ENCODE peak calls at places on chromosomes 3 and 15, in four cellular contexts. One of them, this sample, is unnamed.

GRCh38 chr3:136750209-136750921 is 1.8 kb downstream of the STAG1 start:
- DNase-seq in mesothelial cell of epicardium: no peak
- DNase-seq in activated effector memory CD4-positive, alpha-beta T cell treated with Interleukin-2 at 50 U/mL for 16 hours: no peak
- DNase-seq in endothelial cell of umbilical vein: peak; percentile 55
- DNase-seq in this sample: no peak

GRCh38 chr3:107798381-107798780 is 275.6 kb downstream of the BBX start:
- DNase-seq in mesothelial cell of epicardium: no peak
- DNase-seq in activated effector memory CD4-positive, alpha-beta T cell treated with Interleukin-2 at 50 U/mL for 16 hours: no peak
- DNase-seq in endothelial cell of umbilical vein: peak; percentile 64
- DNase-seq in this sample: no peak

GRCh38 chr15:36814708-36815107 is 235.3 kb downstream of the CDIN1 start:
- DNase-seq in mesothelial cell of epicardium: no peak
- DNase-seq in activated effector memory CD4-positive, alpha-beta T cell treated with Interleukin-2 at 50 U/mL for 16 hours: no peak
- DNase-seq in endothelial cell of umbilical vein: no peak
- DNase-seq in this sample: no peak

GRCh38 chr15:83248944-83249343 is 35.5 kb downstream of the BNC1 start:
- DNase-seq in mesothelial cell of epicardium: no peak
- DNase-seq in activated effector memory CD4-positive, alpha-beta T cell treated with Interleukin-2 at 50 U/mL for 16 hours: no peak
- DNase-seq in endothelial cell of umbilical vein: no peak
- DNase-seq in this sample: no peak

GRCh38 chr15:77481670-77482069 is 61.0 kb downstream of the HMG20A start:
- DNase-seq in mesothelial cell of epicardium: no peak
- DNase-seq in activated effector memory CD4-positive, alpha-beta T cell treated with Interleukin-2 at 50 U/mL for 16 hours: no peak
- DNase-seq in endothelial cell of umbilical vein: peak; percentile 93
- DNase-seq in this sample: no peak

GRCh38 chr15:61011576-61012336 is 217.3 kb downstream of the RORA start:
- DNase-seq in mesothelial cell of epicardium: no peak
- DNase-seq in activated effector memory CD4-positive, alpha-beta T cell treated with Interleukin-2 at 50 U/mL for 16 hours: no peak
- DNase-seq in endothelial cell of umbilical vein: no peak
- DNase-seq in this sample: no peak

GRCh38 chr15:51270706-51271105 is 67.7 kb downstream of the CYP19A1 start:
- DNase-seq in mesothelial cell of epicardium: no peak
- DNase-seq in activated effector memory CD4-positive, alpha-beta T cell treated with Interleukin-2 at 50 U/mL for 16 hours: no peak
- DNase-seq in endothelial cell of umbilical vein: no peak
- DNase-seq in this sample: no peak

GRCh38 chr15:63827113-63827512 is 6.6 kb downstream of the HERC1 start:
- DNase-seq in mesothelial cell of epicardium: no peak
- DNase-seq in activated effector memory CD4-positive, alpha-beta T cell treated with Interleukin-2 at 50 U/mL for 16 hours: no peak
- DNase-seq in endothelial cell of umbilical vein: no peak
- DNase-seq in this sample: no peak

GRCh38 chr3:180401226-180401625 is 200.7 kb upstream of the TTC14 start:
- DNase-seq in mesothelial cell of epicardium: no peak
- DNase-seq in activated effector memory CD4-positive, alpha-beta T cell treated with Interleukin-2 at 50 U/mL for 16 hours: no peak
- DNase-seq in endothelial cell of umbilical vein: no peak
- DNase-seq in this sample: no peak

GRCh38 chr3:37863949-37864822 is 2.5 kb downstream of the CTDSPL start:
- DNase-seq in mesothelial cell of epicardium: no peak
- DNase-seq in activated effector memory CD4-positive, alpha-beta T cell treated with Interleukin-2 at 50 U/mL for 16 hours: no peak
- DNase-seq in endothelial cell of umbilical vein: no peak
- DNase-seq in this sample: no peak

GRCh38 chr3:68631810-68632545 is 300.4 kb downstream of the TAFA4 start:
- DNase-seq in mesothelial cell of epicardium: no peak
- DNase-seq in activated effector memory CD4-positive, alpha-beta T cell treated with Interleukin-2 at 50 U/mL for 16 hours: no peak
- DNase-seq in endothelial cell of umbilical vein: no peak
- DNase-seq in this sample: no peak

GRCh38 chr3:194333212-194333980 is 17.7 kb downstream of the CPN2 start:
- DNase-seq in mesothelial cell of epicardium: peak; percentile 97
- DNase-seq in activated effector memory CD4-positive, alpha-beta T cell treated with Interleukin-2 at 50 U/mL for 16 hours: peak; percentile 79
- DNase-seq in endothelial cell of umbilical vein: peak; percentile 83
- DNase-seq in this sample: peak; percentile 66

GRCh38 chr15:34795267-34796081 is at the start of gene ACTC1:
- DNase-seq in mesothelial cell of epicardium: peak; percentile 67
- DNase-seq in activated effector memory CD4-positive, alpha-beta T cell treated with Interleukin-2 at 50 U/mL for 16 hours: no peak
- DNase-seq in endothelial cell of umbilical vein: peak; percentile 41
- DNase-seq in this sample: peak; percentile 25

GRCh38 chr3:169627789-169628188 is 35.7 kb downstream of the MECOM start:
- DNase-seq in mesothelial cell of epicardium: no peak
- DNase-seq in activated effector memory CD4-positive, alpha-beta T cell treated with Interleukin-2 at 50 U/mL for 16 hours: no peak
- DNase-seq in endothelial cell of umbilical vein: no peak
- DNase-seq in this sample: no peak

GRCh38 chr3:169813757-169814517 is 1.2 kb upstream of the LRRC34 start:
- DNase-seq in mesothelial cell of epicardium: no peak
- DNase-seq in activated effector memory CD4-positive, alpha-beta T cell treated with Interleukin-2 at 50 U/mL for 16 hours: peak; percentile 54
- DNase-seq in endothelial cell of umbilical vein: peak; percentile 28
- DNase-seq in this sample: no peak

GRCh38 chr3:131007256-131007655 is 19.4 kb downstream of the ASTE1 start:
- DNase-seq in mesothelial cell of epicardium: no peak
- DNase-seq in activated effector memory CD4-positive, alpha-beta T cell treated with Interleukin-2 at 50 U/mL for 16 hours: no peak
- DNase-seq in endothelial cell of umbilical vein: no peak
- DNase-seq in this sample: no peak

GRCh38 chr3:29195055-29195454 is 85.8 kb upstream of the RBMS3 start:
- DNase-seq in mesothelial cell of epicardium: no peak
- DNase-seq in activated effector memory CD4-positive, alpha-beta T cell treated with Interleukin-2 at 50 U/mL for 16 hours: no peak
- DNase-seq in endothelial cell of umbilical vein: no peak
- DNase-seq in this sample: no peak

GRCh38 chr3:184596886-184597575 is 35.4 kb downstream of the EPHB3 start:
- DNase-seq in mesothelial cell of epicardium: no peak
- DNase-seq in activated effector memory CD4-positive, alpha-beta T cell treated with Interleukin-2 at 50 U/mL for 16 hours: no peak
- DNase-seq in endothelial cell of umbilical vein: no peak
- DNase-seq in this sample: no peak

GRCh38 chr3:194283218-194284006 is 67.7 kb downstream of the CPN2 start:
- DNase-seq in mesothelial cell of epicardium: no peak
- DNase-seq in activated effector memory CD4-positive, alpha-beta T cell treated with Interleukin-2 at 50 U/mL for 16 hours: no peak
- DNase-seq in endothelial cell of umbilical vein: no peak
- DNase-seq in this sample: no peak

GRCh38 chr3:157573281-157573680 is 70.1 kb upstream of the VEPH1 start:
- DNase-seq in mesothelial cell of epicardium: no peak
- DNase-seq in activated effector memory CD4-positive, alpha-beta T cell treated with Interleukin-2 at 50 U/mL for 16 hours: no peak
- DNase-seq in endothelial cell of umbilical vein: no peak
- DNase-seq in this sample: peak; percentile 48

GRCh38 chr15:74179101-74179841 is 5.8 kb downstream of the ISLR start:
- DNase-seq in mesothelial cell of epicardium: no peak
- DNase-seq in activated effector memory CD4-positive, alpha-beta T cell treated with Interleukin-2 at 50 U/mL for 16 hours: no peak
- DNase-seq in endothelial cell of umbilical vein: peak; percentile 42
- DNase-seq in this sample: peak; percentile 89

GRCh38 chr15:69311319-69311721 is 12.6 kb downstream of the PAQR5 start:
- DNase-seq in mesothelial cell of epicardium: no peak
- DNase-seq in activated effector memory CD4-positive, alpha-beta T cell treated with Interleukin-2 at 50 U/mL for 16 hours: no peak
- DNase-seq in endothelial cell of umbilical vein: no peak
- DNase-seq in this sample: peak; percentile 20

GRCh38 chr3:149751551-149751950 is 738 bp downstream of the COMMD2 start:
- DNase-seq in mesothelial cell of epicardium: no peak
- DNase-seq in activated effector memory CD4-positive, alpha-beta T cell treated with Interleukin-2 at 50 U/mL for 16 hours: no peak
- DNase-seq in endothelial cell of umbilical vein: no peak
- DNase-seq in this sample: no peak

GRCh38 chr3:162141232-162141631 is 644.6 kb downstream of the OTOL1 start:
- DNase-seq in mesothelial cell of epicardium: no peak
- DNase-seq in activated effector memory CD4-positive, alpha-beta T cell treated with Interleukin-2 at 50 U/mL for 16 hours: no peak
- DNase-seq in endothelial cell of umbilical vein: no peak
- DNase-seq in this sample: peak; percentile 19

GRCh38 chr3:149449799-149450198 is 24.7 kb upstream of the TM4SF4 start:
- DNase-seq in mesothelial cell of epicardium: no peak
- DNase-seq in activated effector memory CD4-positive, alpha-beta T cell treated with Interleukin-2 at 50 U/mL for 16 hours: no peak
- DNase-seq in endothelial cell of umbilical vein: no peak
- DNase-seq in this sample: no peak

GRCh38 chr3:23324745-23325144 is 121.6 kb downstream of the UBE2E2 start:
- DNase-seq in mesothelial cell of epicardium: no peak
- DNase-seq in activated effector memory CD4-positive, alpha-beta T cell treated with Interleukin-2 at 50 U/mL for 16 hours: no peak
- DNase-seq in endothelial cell of umbilical vein: peak; percentile 77
- DNase-seq in this sample: peak; percentile 14

GRCh38 chr3:48847586-48848423 is at the start of gene PRKAR2A:
- DNase-seq in mesothelial cell of epicardium: peak; percentile 84
- DNase-seq in activated effector memory CD4-positive, alpha-beta T cell treated with Interleukin-2 at 50 U/mL for 16 hours: peak; percentile 78
- DNase-seq in endothelial cell of umbilical vein: peak; percentile 92
- DNase-seq in this sample: peak; percentile 76

GRCh38 chr15:67281714-67282113 is 27.1 kb downstream of the IQCH start:
- DNase-seq in mesothelial cell of epicardium: no peak
- DNase-seq in activated effector memory CD4-positive, alpha-beta T cell treated with Interleukin-2 at 50 U/mL for 16 hours: no peak
- DNase-seq in endothelial cell of umbilical vein: no peak
- DNase-seq in this sample: no peak

GRCh38 chr3:104316118-104316517 is 1050.6 kb upstream of the ALCAM start:
- DNase-seq in mesothelial cell of epicardium: no peak
- DNase-seq in activated effector memory CD4-positive, alpha-beta T cell treated with Interleukin-2 at 50 U/mL for 16 hours: no peak
- DNase-seq in endothelial cell of umbilical vein: no peak
- DNase-seq in this sample: peak; percentile 4

GRCh38 chr3:69013256-69014021 is at the start of gene EOGT:
- DNase-seq in mesothelial cell of epicardium: peak; percentile 86
- DNase-seq in activated effector memory CD4-positive, alpha-beta T cell treated with Interleukin-2 at 50 U/mL for 16 hours: peak; percentile 74
- DNase-seq in endothelial cell of umbilical vein: peak; percentile 93
- DNase-seq in this sample: peak; percentile 63

GRCh38 chr15:70258369-70259029 is 160.8 kb upstream of the TLE3 start:
- DNase-seq in mesothelial cell of epicardium: no peak
- DNase-seq in activated effector memory CD4-positive, alpha-beta T cell treated with Interleukin-2 at 50 U/mL for 16 hours: peak; percentile 49
- DNase-seq in endothelial cell of umbilical vein: peak; percentile 10
- DNase-seq in this sample: no peak

GRCh38 chr15:69794643-69795461 is 302.9 kb downstream of the TLE3 start:
- DNase-seq in mesothelial cell of epicardium: peak; percentile 39
- DNase-seq in activated effector memory CD4-positive, alpha-beta T cell treated with Interleukin-2 at 50 U/mL for 16 hours: no peak
- DNase-seq in endothelial cell of umbilical vein: no peak
- DNase-seq in this sample: peak; percentile 29

GRCh38 chr15:34729886-34730285 is 24.9 kb downstream of the GJD2 start:
- DNase-seq in mesothelial cell of epicardium: no peak
- DNase-seq in activated effector memory CD4-positive, alpha-beta T cell treated with Interleukin-2 at 50 U/mL for 16 hours: no peak
- DNase-seq in endothelial cell of umbilical vein: no peak
- DNase-seq in this sample: no peak

GRCh38 chr15:68447209-68447608 is 15.2 kb upstream of the ITGA11 start:
- DNase-seq in mesothelial cell of epicardium: no peak
- DNase-seq in activated effector memory CD4-positive, alpha-beta T cell treated with Interleukin-2 at 50 U/mL for 16 hours: no peak
- DNase-seq in endothelial cell of umbilical vein: no peak
- DNase-seq in this sample: no peak

This sample was measured in stromal cell of bone marrow.